ENCODE peak calls at places on chromosomes 2 and 18, in five cellular contexts. One of them, this sample, is unnamed.
A peak's percentile ranks its signal among the peaks of the same experiment; 100 is the strongest.

GRCh38 chr2:170500770-170501169 is 214.4 kb upstream of the SP5 start:
- DNase-seq in pancreas: no peak
- DNase-seq in lower lobe of right lung: no peak
- DNase-seq in endodermal cell: no peak
- DNase-seq in brain microvascular endothelial cell: no peak
- DNase-seq in this sample: no peak

GRCh38 chr2:19362652-19363473 is 4.4 kb upstream of the OSR1 start:
- DNase-seq in pancreas: peak; percentile 76
- DNase-seq in lower lobe of right lung: peak; percentile 78
- DNase-seq in endodermal cell: peak; percentile 89
- DNase-seq in brain microvascular endothelial cell: peak; percentile 81
- DNase-seq in this sample: peak; percentile 66

GRCh38 chr18:28284132-28284531 is 107.2 kb upstream of the CDH2 start:
- DNase-seq in pancreas: no peak
- DNase-seq in lower lobe of right lung: no peak
- DNase-seq in endodermal cell: no peak
- DNase-seq in brain microvascular endothelial cell: peak; percentile 24
- DNase-seq in this sample: no peak

GRCh38 chr2:695111-695510 is 17.9 kb upstream of the TMEM18 start:
- DNase-seq in pancreas: peak; percentile 79
- DNase-seq in lower lobe of right lung: no peak
- DNase-seq in endodermal cell: no peak
- DNase-seq in brain microvascular endothelial cell: no peak
- DNase-seq in this sample: no peak

GRCh38 chr2:26461601-26462023 is 16.3 kb downstream of the OTOF start:
- DNase-seq in pancreas: peak; percentile 12
- DNase-seq in lower lobe of right lung: peak; percentile 37
- DNase-seq in endodermal cell: no peak
- DNase-seq in brain microvascular endothelial cell: no peak
- DNase-seq in this sample: no peak

GRCh38 chr2:239275871-239276812 is 124.7 kb downstream of the HDAC4 start:
- DNase-seq in pancreas: no peak
- DNase-seq in lower lobe of right lung: peak; percentile 46
- DNase-seq in endodermal cell: peak; percentile 48
- DNase-seq in brain microvascular endothelial cell: no peak
- DNase-seq in this sample: no peak

GRCh38 chr2:9423922-9424272 is 443 bp downstream of the CPSF3 start:
- DNase-seq in pancreas: no peak
- DNase-seq in lower lobe of right lung: no peak
- DNase-seq in endodermal cell: no peak
- DNase-seq in brain microvascular endothelial cell: no peak
- DNase-seq in this sample: peak; percentile 64

GRCh38 chr18:63336366-63337099 is 17.0 kb upstream of the BCL2 start:
- DNase-seq in pancreas: no peak
- DNase-seq in lower lobe of right lung: no peak
- DNase-seq in endodermal cell: no peak
- DNase-seq in brain microvascular endothelial cell: peak; percentile 77
- DNase-seq in this sample: no peak

GRCh38 chr2:112690853-112691390 is 29.9 kb upstream of the NT5DC4 start:
- DNase-seq in pancreas: peak; percentile 58
- DNase-seq in lower lobe of right lung: peak; percentile 91
- DNase-seq in endodermal cell: peak; percentile 84
- DNase-seq in brain microvascular endothelial cell: peak; percentile 50
- DNase-seq in this sample: peak; percentile 75

GRCh38 chr2:73091164-73091563 is 19.7 kb upstream of the SFXN5 start:
- DNase-seq in pancreas: no peak
- DNase-seq in lower lobe of right lung: no peak
- DNase-seq in endodermal cell: no peak
- DNase-seq in brain microvascular endothelial cell: no peak
- DNase-seq in this sample: no peak

GRCh38 chr2:12719400-12720104 is 2.8 kb downstream of the TRIB2 start:
- DNase-seq in pancreas: no peak
- DNase-seq in lower lobe of right lung: no peak
- DNase-seq in endodermal cell: no peak
- DNase-seq in brain microvascular endothelial cell: no peak
- DNase-seq in this sample: no peak

GRCh38 chr18:11500153-11501122 is 109.0 kb upstream of the SLC35G4 start:
- DNase-seq in pancreas: no peak
- DNase-seq in lower lobe of right lung: no peak
- DNase-seq in endodermal cell: no peak
- DNase-seq in brain microvascular endothelial cell: peak; percentile 96
- DNase-seq in this sample: peak; percentile 89

GRCh38 chr2:62536873-62537547 is 31.0 kb upstream of the TMEM17 start:
- DNase-seq in pancreas: no peak
- DNase-seq in lower lobe of right lung: no peak
- DNase-seq in endodermal cell: peak; percentile 57
- DNase-seq in brain microvascular endothelial cell: no peak
- DNase-seq in this sample: no peak

GRCh38 chr2:20015482-20016083 is 3.1 kb upstream of the MATN3 start:
- DNase-seq in pancreas: no peak
- DNase-seq in lower lobe of right lung: no peak
- DNase-seq in endodermal cell: no peak
- DNase-seq in brain microvascular endothelial cell: peak; percentile 12
- DNase-seq in this sample: peak; percentile 45

GRCh38 chr2:71922091-71922490 is 225.6 kb downstream of the CYP26B1 start:
- DNase-seq in pancreas: peak; percentile 12
- DNase-seq in lower lobe of right lung: no peak
- DNase-seq in endodermal cell: no peak
- DNase-seq in brain microvascular endothelial cell: no peak
- DNase-seq in this sample: no peak

GRCh38 chr18:74945774-74946545 is 263.0 kb downstream of the PTGR3 start:
- DNase-seq in pancreas: no peak
- DNase-seq in lower lobe of right lung: no peak
- DNase-seq in endodermal cell: no peak
- DNase-seq in brain microvascular endothelial cell: peak; percentile 60
- DNase-seq in this sample: no peak

GRCh38 chr2:190849774-190850173 is 30.8 kb upstream of the GLS start:
- DNase-seq in pancreas: no peak
- DNase-seq in lower lobe of right lung: no peak
- DNase-seq in endodermal cell: no peak
- DNase-seq in brain microvascular endothelial cell: peak; percentile 68
- DNase-seq in this sample: no peak

GRCh38 chr2:202765435-202765834 is 106.1 kb downstream of the ICA1L start:
- DNase-seq in pancreas: no peak
- DNase-seq in lower lobe of right lung: peak; percentile 52
- DNase-seq in endodermal cell: no peak
- DNase-seq in brain microvascular endothelial cell: no peak
- DNase-seq in this sample: no peak

GRCh38 chr2:216735661-216736060 is 40.3 kb upstream of the IGFBP5 start:
- DNase-seq in pancreas: no peak
- DNase-seq in lower lobe of right lung: no peak
- DNase-seq in endodermal cell: no peak
- DNase-seq in brain microvascular endothelial cell: no peak
- DNase-seq in this sample: no peak

GRCh38 chr2:167595021-167595420 is 652.4 kb downstream of the STK39 start:
- DNase-seq in pancreas: no peak
- DNase-seq in lower lobe of right lung: no peak
- DNase-seq in endodermal cell: no peak
- DNase-seq in brain microvascular endothelial cell: no peak
- DNase-seq in this sample: no peak

DNA sequence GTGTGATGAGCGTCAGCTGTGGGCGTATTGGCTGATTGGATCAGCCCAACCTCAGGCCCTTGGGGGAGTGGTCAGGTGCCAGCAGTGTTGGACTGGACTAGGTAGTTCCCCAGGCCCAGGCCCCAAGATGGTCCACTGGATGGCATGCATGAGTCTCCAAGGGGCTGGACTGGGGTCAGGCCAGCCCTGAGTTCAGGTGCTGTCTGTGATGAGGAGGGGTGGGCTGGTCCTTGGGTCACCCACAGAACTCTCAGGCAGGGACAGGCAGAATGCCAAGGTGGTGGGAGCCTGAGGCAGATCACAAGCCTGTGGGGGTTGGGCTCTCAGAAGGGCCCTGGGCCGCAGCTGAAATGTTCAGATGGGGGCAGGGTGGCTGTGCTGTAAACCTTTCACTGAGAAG is 59.5 kb upstream of the THUMPD2 start:
- DNase-seq in pancreas: no peak
- DNase-seq in lower lobe of right lung: no peak
- DNase-seq in endodermal cell: peak; percentile 41
- DNase-seq in brain microvascular endothelial cell: no peak
- DNase-seq in this sample: no peak
- H3K4me3 ChIP-seq in pancreas: no peak overlapping the region
- H3K4me3 ChIP-seq in lower lobe of right lung: no peak overlapping the region
- H3K4me3 ChIP-seq in endodermal cell: no peak overlapping the region
- H3K4me3 ChIP-seq in brain microvascular endothelial cell: no peak overlapping the region
- H3K4me3 ChIP-seq in this sample: no peak overlapping the region

GRCh38 chr18:568731-569130 is 11.4 kb upstream of the CETN1 start:
- DNase-seq in pancreas: no peak
- DNase-seq in lower lobe of right lung: no peak
- DNase-seq in endodermal cell: no peak
- DNase-seq in brain microvascular endothelial cell: no peak
- DNase-seq in this sample: no peak

GRCh38 chr18:570256-570655 is 9.9 kb upstream of the CETN1 start:
- DNase-seq in pancreas: no peak
- DNase-seq in lower lobe of right lung: no peak
- DNase-seq in endodermal cell: no peak
- DNase-seq in brain microvascular endothelial cell: no peak
- DNase-seq in this sample: no peak

GRCh38 chr18:574456-575228 is 5.5 kb upstream of the CETN1 start:
- DNase-seq in pancreas: no peak
- DNase-seq in lower lobe of right lung: no peak
- DNase-seq in endodermal cell: peak; percentile 50
- DNase-seq in brain microvascular endothelial cell: no peak
- DNase-seq in this sample: no peak

GRCh38 chr18:573385-573784 is 6.8 kb upstream of the CETN1 start:
- DNase-seq in pancreas: no peak
- DNase-seq in lower lobe of right lung: no peak
- DNase-seq in endodermal cell: no peak
- DNase-seq in brain microvascular endothelial cell: no peak
- DNase-seq in this sample: no peak

DNA sequence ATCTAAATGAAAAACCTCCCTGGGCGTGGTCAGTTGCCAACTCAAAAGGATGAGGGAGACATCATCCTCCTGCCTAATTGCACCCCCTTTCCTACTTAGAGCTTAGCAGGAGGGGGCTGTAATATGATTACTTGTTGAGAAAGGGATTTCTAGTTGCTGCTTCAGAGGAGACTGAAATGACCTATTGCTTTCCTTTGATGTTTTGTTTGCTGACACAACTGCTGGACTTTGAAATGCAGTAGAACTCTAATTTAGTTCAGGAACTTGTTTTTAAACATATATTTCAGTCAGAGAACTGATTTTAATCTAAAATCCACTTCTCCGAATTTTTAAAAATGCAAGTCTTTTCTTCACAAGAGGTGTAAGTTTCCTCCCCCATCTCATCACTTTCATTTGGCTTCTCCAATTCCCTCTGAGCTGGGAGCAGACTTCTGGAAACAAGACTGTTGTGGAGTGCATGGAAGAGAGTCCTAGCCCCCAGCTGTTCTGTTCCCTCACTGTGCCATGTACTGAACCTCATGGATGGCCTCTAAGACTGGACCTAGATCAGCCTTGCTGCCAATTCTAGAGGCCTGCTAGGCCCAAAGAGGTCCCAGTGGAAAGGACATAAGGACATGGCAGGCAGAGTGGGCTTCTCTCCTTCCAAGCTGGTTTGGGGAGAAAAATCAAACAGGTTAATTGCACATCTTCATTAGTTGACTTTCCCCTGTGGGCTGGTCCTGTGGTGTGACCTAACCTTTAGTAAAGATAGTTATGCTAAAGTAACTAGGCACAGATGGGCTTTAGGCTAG is 7.5 kb upstream of the CETN1 start:
- DNase-seq in pancreas: no peak
- DNase-seq in lower lobe of right lung: no peak
- DNase-seq in endodermal cell: no peak
- DNase-seq in brain microvascular endothelial cell: no peak
- DNase-seq in this sample: no peak
- TF ChIP-seq CTCF in pancreas: no peak
- TF ChIP-seq CTCF in lower lobe of right lung: no peak
- TF ChIP-seq CTCF in endodermal cell: no peak
- TF ChIP-seq CTCF in brain microvascular endothelial cell: no peak
- TF ChIP-seq CTCF in this sample: no peak

GRCh38 chr2:100818606-100819364 is 1.2 kb upstream of the NPAS2 start:
- DNase-seq in pancreas: peak; percentile 91
- DNase-seq in lower lobe of right lung: peak; percentile 71
- DNase-seq in endodermal cell: peak; percentile 90
- DNase-seq in brain microvascular endothelial cell: peak; percentile 62
- DNase-seq in this sample: no peak

GRCh38 chr2:100818003-100818605 is 1.8 kb upstream of the NPAS2 start:
- DNase-seq in pancreas: no peak
- DNase-seq in lower lobe of right lung: no peak
- DNase-seq in endodermal cell: no peak
- DNase-seq in brain microvascular endothelial cell: peak; percentile 53
- DNase-seq in this sample: no peak

GRCh38 chr2:100820346-100821254 is 661 bp downstream of the NPAS2 start:
- DNase-seq in pancreas: no peak
- DNase-seq in lower lobe of right lung: no peak
- DNase-seq in endodermal cell: peak; percentile 61
- DNase-seq in brain microvascular endothelial cell: no peak
- DNase-seq in this sample: no peak

GRCh38 chr2:100821255-100821912 is 1.4 kb downstream of the NPAS2 start:
- DNase-seq in pancreas: no peak
- DNase-seq in lower lobe of right lung: no peak
- DNase-seq in endodermal cell: no peak
- DNase-seq in brain microvascular endothelial cell: no peak
- DNase-seq in this sample: no peak

DNA sequence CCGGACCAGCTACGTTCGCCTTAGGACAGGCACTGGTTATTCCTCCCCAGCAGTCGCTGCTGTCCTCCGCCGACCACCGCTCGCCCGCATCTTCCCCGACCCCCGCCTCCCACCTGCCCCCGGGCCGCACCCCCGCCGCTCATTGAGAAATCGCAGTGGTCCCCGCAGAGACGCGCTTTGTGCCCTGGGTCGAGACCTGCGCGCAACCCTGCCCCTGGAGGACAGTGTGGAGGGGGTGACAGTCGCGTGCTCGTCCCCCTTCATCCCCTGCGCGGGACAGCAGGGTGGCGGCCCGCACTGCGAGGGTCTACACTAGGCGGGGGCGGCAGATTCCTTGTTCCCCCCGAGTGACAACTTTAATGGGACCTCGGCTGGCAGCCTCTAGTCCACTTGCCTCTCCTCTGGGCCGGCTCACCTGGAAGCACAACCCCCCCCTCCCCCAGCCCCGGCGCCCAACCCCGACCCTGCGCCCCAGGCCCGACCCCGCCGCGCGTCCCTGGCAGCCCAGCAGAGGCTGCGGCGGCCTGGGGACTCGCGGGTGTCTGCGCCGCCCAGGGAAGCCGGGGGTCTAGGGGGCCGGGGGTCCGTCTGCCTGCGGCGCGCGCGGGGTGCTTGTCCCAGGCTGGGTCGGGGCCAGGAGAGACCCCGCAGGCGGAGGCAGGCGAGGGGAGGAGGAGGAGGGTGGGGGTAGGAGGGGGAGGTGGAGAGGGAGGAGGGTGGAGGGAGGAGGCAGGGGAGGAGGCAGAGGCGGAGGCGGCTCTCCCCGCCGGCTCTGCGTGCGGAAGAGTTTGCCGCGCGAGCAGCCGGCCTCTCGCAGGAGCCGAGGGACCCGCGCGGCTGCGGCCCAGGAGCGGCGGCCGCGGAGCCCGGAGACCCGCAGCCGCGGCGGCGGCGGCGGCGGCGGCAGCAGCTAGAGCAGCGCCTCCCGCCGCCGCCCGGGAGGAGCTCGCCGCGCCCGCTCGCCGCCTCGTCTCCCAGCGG is at the start of gene NPAS2:
- DNase-seq in pancreas: peak; percentile 75
- DNase-seq in lower lobe of right lung: no peak
- DNase-seq in endodermal cell: peak; percentile 75
- DNase-seq in brain microvascular endothelial cell: no peak
- DNase-seq in this sample: no peak
- H3K4me3 ChIP-seq in pancreas: peak within 1 kb of the TSS; percentile 82
- H3K4me3 ChIP-seq in lower lobe of right lung: peak within 1 kb of the TSS; percentile 67
- H3K4me3 ChIP-seq in endodermal cell: peak within 1 kb of the TSS; percentile 75
- H3K4me3 ChIP-seq in brain microvascular endothelial cell: peak within 1 kb of the TSS; percentile 89
- H3K4me3 ChIP-seq in this sample: no peak within 1 kb of the TSS

GRCh38 chr2:2291500-2292260 is 39.4 kb downstream of the MYT1L start:
- DNase-seq in pancreas: no peak
- DNase-seq in lower lobe of right lung: no peak
- DNase-seq in endodermal cell: peak; percentile 89
- DNase-seq in brain microvascular endothelial cell: no peak
- DNase-seq in this sample: no peak
- TF ChIP-seq CTCF in pancreas: peak; percentile 42
- TF ChIP-seq CTCF in lower lobe of right lung: peak; percentile 38
- TF ChIP-seq CTCF in endodermal cell: peak; percentile 81
- TF ChIP-seq CTCF in brain microvascular endothelial cell: peak; percentile 73
- TF ChIP-seq CTCF in this sample: no peak

This sample was measured in GM12865.